ENCODE peak calls at places on chromosome 11, in five cellular contexts. F is brain pericyte, G is tibial artery, Z is pons, R is nephron progenitor cell. C is an unnamed sample.

GRCh38 chr11:2859706-2860037 is 25.9 kb downstream of the CDKN1C start:
- DNase-seq in G (no peak), R (no peak), Z (no peak), F (no peak), C (no peak)

GRCh38 chr11:115919341-115920086 is 415.3 kb upstream of the CADM1 start:
- DNase-seq in G (no peak), F (no peak), Z (no peak), R (no peak), C (no peak)

GRCh38 chr11:75184051-75184450 is 33.1 kb downstream of the SLCO2B1 start:
- DNase-seq in R (no peak), F (no peak), Z (no peak), G (no peak), C (no peak)

GRCh38 chr11:30216534-30216933 is 14.3 kb upstream of the FSHB start:
- DNase-seq in Z (no peak), R (no peak), G (no peak), F (no peak), C (no peak)

GRCh38 chr11:196786-197731 is 4.2 kb downstream of the SCGB1C1 start:
- DNase-seq in F (no peak), Z (no peak), G (peak), R (no peak), C (no peak)

GRCh38 chr11:95788921-95789505 is 569 bp downstream of the FAM76B start:
- DNase-seq in F (no peak), R (peak), Z (no peak), G (peak), C (no peak)

GRCh38 chr11:110522456-110522855 is 92.7 kb downstream of the FDX1 start:
- DNase-seq in G (no peak), F (no peak), Z (peak), R (no peak), C (no peak)

GRCh38 chr11:35040221-35040942 is 98.6 kb upstream of the CD44 start:
- DNase-seq in R (no peak), Z (no peak), G (no peak), F (peak), C (no peak)

GRCh38 chr11:64998690-64999431 is 2.1 kb upstream of the BATF2 start:
- DNase-seq in G (no peak), F (no peak), R (no peak), Z (no peak), C (no peak)

GRCh38 chr11:8768625-8769333 is 86.2 kb downstream of the RPL27A start:
- DNase-seq in Z (no peak), G (peak), F (no peak), R (no peak), C (no peak)

GRCh38 chr11:10565493-10565892 is 3.0 kb downstream of the LYVE1 start:
- DNase-seq in F (no peak), R (no peak), Z (no peak), G (no peak), C (no peak)

GRCh38 chr11:45805305-45806071 is 539 bp downstream of the SLC35C1 start:
- DNase-seq in F (no peak), R (peak), G (peak), Z (peak), C (no peak)

GRCh38 chr11:47918882-47919495 is 61.4 kb upstream of the PTPRJ start:
- DNase-seq in R (no peak), F (no peak), Z (no peak), G (no peak), C (no peak)

GRCh38 chr11:83641511-83641910 is 355.3 kb upstream of the CCDC90B start:
- DNase-seq in R (no peak), G (no peak), Z (no peak), F (no peak), C (no peak)

GRCh38 chr11:47466701-47467250 is 17.8 kb upstream of the RAPSN start:
- DNase-seq in F (peak), Z (peak), G (no peak), R (no peak), C (no peak)

GRCh38 chr11:69280994-69281393 is 13.0 kb upstream of the MYEOV start:
- DNase-seq in F (no peak), Z (no peak), G (peak), R (no peak), C (no peak)

GRCh38 chr11:103927535-103927934 is 108.9 kb upstream of the DDI1 start:
- DNase-seq in F (no peak), G (no peak), R (no peak), Z (no peak), C (no peak)

GRCh38 chr11:73982990-73983763 is 534 bp upstream of the UCP2 start:
- DNase-seq in R (peak), Z (peak), F (peak), G (peak), C (no peak)

GRCh38 chr11:26331911-26332571 is at the start of gene ANO3:
- DNase-seq in F (peak), R (peak), G (no peak), Z (peak), C (peak)

GRCh38 chr11:17478064-17478463 is 1.4 kb upstream of the ABCC8 start:
- DNase-seq in R (no peak), Z (no peak), G (no peak), F (no peak), C (no peak)

GRCh38 chr11:119505861-119506260 is 82.9 kb upstream of the THY1 start:
- DNase-seq in R (no peak), G (no peak), F (no peak), Z (no peak), C (no peak)

GRCh38 chr11:131593301-131593700 is 222.9 kb downstream of the NTM start:
- DNase-seq in F (no peak), R (no peak), Z (no peak), G (no peak), C (no peak)

GRCh38 chr11:20131744-20132666 is 28.3 kb downstream of the DBX1 start:
- DNase-seq in R (peak), Z (peak), F (no peak), G (peak), C (no peak)